ENCODE peak calls at places on chromosomes 12 and 14, in six cellular contexts. L is GM12865; A is nephron progenitor cell; C is heart right ventricle; P is fibroblast of pulmonary artery; E is activated CD8-positive, alpha-beta T cell treated with anti-CD3 and anti-CD28 coated beads for 36 hours. Z is an unnamed sample.

GRCh38 chr14:74712499-74713394 is at the start of the genes AREL1 and FCF1:
- DNase-seq in L (peak), A (peak), C (peak), P (peak), E (peak), Z (peak)

GRCh38 chr12:108257004-108257403 is 82.1 kb downstream of the CMKLR1 start:
- DNase-seq in L (no peak), A (no peak), C (no peak), P (no peak), E (no peak), Z (no peak)

GRCh38 chr14:61611880-61612630 is 83.3 kb upstream of the HIF1A start:
- DNase-seq in L (no peak), A (no peak), C (no peak), P (peak), E (no peak), Z (no peak)

GRCh38 chr14:91511014-91511466 is 930 bp upstream of the PPP4R3A start:
- DNase-seq in L (no peak), A (no peak), C (no peak), P (no peak), E (no peak), Z (no peak)

GRCh38 chr12:104485651-104486341 is 29.0 kb downstream of the CHST11 start:
- DNase-seq in L (peak), A (no peak), C (no peak), P (no peak), E (peak), Z (no peak)

GRCh38 chr14:93949511-93950075 is 22.4 kb downstream of the FAM181A start:
- DNase-seq in L (no peak), A (no peak), C (no peak), P (no peak), E (no peak), Z (no peak)

GRCh38 chr14:45253754-45254300 is 825 bp upstream of the MIS18BP1 start:
- DNase-seq in L (peak), A (no peak), C (peak), P (peak), E (peak), Z (no peak)

GRCh38 chr14:89320381-89321000 is 96.5 kb downstream of the FOXN3 start:
- DNase-seq in L (no peak), A (no peak), C (no peak), P (no peak), E (no peak), Z (no peak)

GRCh38 chr12:27332407-27333310 is at the start of gene BMAL2:
- DNase-seq in L (peak), A (peak), C (peak), P (peak), E (peak), Z (peak)

GRCh38 chr14:99194736-99195135 is 77.3 kb downstream of the BCL11B start:
- DNase-seq in L (no peak), A (no peak), C (no peak), P (no peak), E (no peak), Z (no peak)

GRCh38 chr12:57765003-57765697 is 1.7 kb downstream of the CYP27B1 start:
- DNase-seq in L (peak), A (peak), C (peak), P (peak), E (peak), Z (no peak)

GRCh38 chr12:116919247-116919671 is 8.5 kb downstream of the FBXW8 start:
- DNase-seq in L (no peak), A (no peak), C (no peak), P (no peak), E (no peak), Z (no peak)

GRCh38 chr12:17358850-17359249 is 731.1 kb downstream of the RERGL start:
- DNase-seq in L (no peak), A (no peak), C (no peak), P (no peak), E (no peak), Z (no peak)

GRCh38 chr12:57456145-57456700 is 1.1 kb downstream of the INHBE start:
- DNase-seq in L (peak), A (peak), C (no peak), P (peak), E (peak), Z (peak)

GRCh38 chr14:68585690-68586089 is 207.2 kb downstream of the ZFP36L1 start:
- DNase-seq in L (no peak), A (no peak), C (no peak), P (peak), E (no peak), Z (no peak)

GRCh38 chr12:117068492-117068891 is 30.7 kb downstream of the TESC start:
- DNase-seq in L (no peak), A (no peak), C (no peak), P (no peak), E (no peak), Z (no peak)

GRCh38 chr12:124560519-124560918 is 6.9 kb downstream of the NCOR2 start:
- DNase-seq in L (no peak), A (no peak), C (no peak), P (no peak), E (no peak), Z (no peak)

GRCh38 chr14:80477388-80478160 is 266.3 kb upstream of the DIO2 start:
- DNase-seq in L (no peak), A (no peak), C (no peak), P (peak), E (no peak), Z (no peak)

GRCh38 chr12:110269622-110270124 is 11.4 kb upstream of the ATP2A2 start:
- DNase-seq in L (no peak), A (no peak), C (no peak), P (peak), E (no peak), Z (no peak)

GRCh38 chr14:55136241-55136640 is 7.2 kb downstream of the LGALS3 start:
- DNase-seq in L (no peak), A (no peak), C (no peak), P (peak), E (no peak), Z (no peak)

GRCh38 chr12:50232771-50233209 is 50.5 kb downstream of the LIMA1 start:
- DNase-seq in L (no peak), A (no peak), C (no peak), P (no peak), E (no peak), Z (no peak)

GRCh38 chr14:90611936-90612335 is 204.3 kb downstream of the TTC7B start:
- DNase-seq in L (no peak), A (no peak), C (no peak), P (peak), E (no peak), Z (no peak)

GRCh38 chr14:90656986-90657385 is 159.2 kb downstream of the TTC7B start:
- DNase-seq in L (no peak), A (no peak), C (no peak), P (no peak), E (no peak), Z (no peak)

GRCh38 chr14:21475767-21476525 is 813 bp downstream of the RAB2B start:
- DNase-seq in L (no peak), A (no peak), C (no peak), P (no peak), E (no peak), Z (no peak)

GRCh38 chr14:60090864-60091519 is 731 bp upstream of the PCNX4 start:
- DNase-seq in L (peak), A (peak), C (peak), P (peak), E (peak), Z (no peak)

GRCh38 chr14:61696753-61697318 is 1.5 kb downstream of the HIF1A start:
- DNase-seq in L (peak), A (no peak), C (no peak), P (peak), E (no peak), Z (no peak)

GRCh38 chr12:50055831-50056628 is 1.4 kb upstream of the ASIC1 start:
- DNase-seq in L (peak), A (peak), C (no peak), P (peak), E (peak), Z (no peak)

GRCh38 chr14:64563696-64564095 is 13.9 kb downstream of the PPP1R36 start:
- DNase-seq in L (no peak), A (no peak), C (no peak), P (no peak), E (no peak), Z (no peak)

GRCh38 chr12:116459921-116460666 is 99.1 kb upstream of the MAP1LC3B2 start:
- DNase-seq in L (no peak), A (no peak), C (no peak), P (no peak), E (no peak), Z (no peak)

GRCh38 chr12:91778091-91778819 is 367.4 kb downstream of the BTG1 start:
- DNase-seq in L (peak), A (no peak), C (no peak), P (peak), E (no peak), Z (no peak)

GRCh38 chr14:57182760-57183503 is 85.8 kb downstream of the EXOC5 start:
- DNase-seq in L (peak), A (peak), C (no peak), P (peak), E (no peak), Z (no peak)

GRCh38 chr14:53432378-53432802 is 279.3 kb upstream of the DDHD1 start:
- DNase-seq in L (peak), A (peak), C (no peak), P (peak), E (no peak), Z (no peak)
- TF ChIP-seq CTCF in L (peak), A (peak), C (peak), P (peak), E (peak), Z (peak)

GRCh38 chr12:64781374-64782029 is 22.3 kb upstream of the GNS start:
- DNase-seq in L (no peak), A (no peak), C (no peak), P (no peak), E (peak), Z (no peak)
- TF ChIP-seq CTCF in L (no peak), A (no peak), C (no peak), P (no peak), E (no peak), Z (no peak)

DNA sequence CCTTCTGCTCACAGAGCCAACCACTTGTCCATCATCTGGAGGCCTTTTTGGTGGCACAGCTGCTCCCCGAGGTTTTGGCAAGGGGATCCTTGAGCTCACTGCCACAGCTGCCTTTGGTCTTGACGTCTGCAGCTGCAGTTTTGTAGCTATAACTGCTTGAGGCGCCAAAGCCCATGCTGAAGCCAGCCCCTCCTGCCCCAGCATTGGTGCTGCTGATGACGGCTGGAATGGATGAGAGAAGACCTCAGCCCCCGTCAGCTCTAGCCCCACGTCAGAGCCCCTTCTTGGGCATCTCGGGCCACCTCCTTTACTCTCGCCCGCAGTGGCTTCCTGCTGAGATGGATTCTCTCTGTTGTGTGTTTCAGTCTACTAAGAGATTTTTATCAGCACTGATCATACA is 12.3 kb upstream of the KRT74 start:
- DNase-seq in L (no peak), A (no peak), C (no peak), P (no peak), E (peak), Z (no peak)
- TF ChIP-seq CTCF in L (no peak), A (no peak), C (no peak), P (no peak), E (no peak), Z (no peak)

DNA sequence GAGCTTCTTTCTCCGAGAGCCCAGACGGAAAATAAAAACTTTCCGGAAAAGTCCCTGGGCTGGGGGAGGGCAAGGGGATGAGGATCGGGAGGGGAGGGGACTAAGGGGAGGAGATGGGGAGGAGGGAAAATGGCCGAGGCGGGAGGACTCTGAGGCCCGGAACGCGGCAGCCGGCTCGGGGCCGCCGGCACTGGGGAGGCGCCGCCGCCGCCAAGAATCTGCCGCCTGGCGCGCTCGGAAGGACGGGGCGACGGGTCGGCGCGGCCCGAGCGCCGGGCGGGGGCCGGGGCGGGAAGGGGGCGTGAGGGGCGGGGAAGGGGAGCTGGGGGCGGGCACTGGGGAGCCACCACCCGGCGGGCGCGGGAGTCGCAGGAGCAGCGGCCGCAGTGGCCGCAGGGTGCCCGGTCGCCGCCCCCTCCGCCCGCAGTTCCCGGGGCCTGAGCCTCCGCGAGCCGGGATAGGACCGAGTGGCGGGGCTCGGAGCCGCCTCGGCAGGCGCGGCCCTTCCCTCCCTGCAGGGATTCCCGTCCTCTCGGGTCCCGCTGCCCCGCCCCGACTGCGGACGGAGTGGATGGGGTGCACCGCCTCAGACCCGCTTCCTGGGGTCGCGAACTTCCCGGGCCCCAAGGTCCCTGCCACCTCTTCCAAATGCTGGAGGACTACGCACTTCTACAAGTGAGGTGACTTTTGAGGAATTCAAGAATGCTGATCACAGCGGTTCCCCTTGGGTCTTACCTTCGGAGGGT is at the start of gene PRKD1:
- DNase-seq in L (no peak), A (peak), C (peak), P (peak), E (no peak), Z (peak)
- TF ChIP-seq CTCF in L (no peak), A (no peak), C (peak), P (no peak), E (no peak), Z (peak)

DNA sequence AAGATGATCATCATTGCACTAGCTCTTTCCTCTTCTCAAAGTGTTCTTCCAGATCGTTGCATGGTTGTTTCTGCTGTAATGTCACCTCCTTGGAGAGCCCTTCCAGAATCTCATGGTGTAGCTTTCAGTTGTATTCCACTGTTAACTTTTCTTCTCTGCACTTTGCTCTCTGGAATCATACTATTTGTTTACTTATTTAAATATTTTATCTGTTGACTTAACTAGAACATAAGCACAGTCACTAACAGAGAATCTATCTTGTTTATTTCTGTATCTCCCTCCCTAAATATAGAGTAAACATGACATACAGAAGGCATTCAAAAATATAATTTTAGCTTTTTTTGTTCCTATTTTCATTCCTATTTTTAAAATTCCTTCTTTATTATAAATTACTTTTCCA is 11.8 kb downstream of the LIN7A start:
- DNase-seq in L (no peak), A (no peak), C (no peak), P (no peak), E (no peak), Z (no peak)
- TF ChIP-seq CTCF in L (no peak), A (no peak), C (no peak), P (no peak), E (no peak), Z (no peak)

DNA sequence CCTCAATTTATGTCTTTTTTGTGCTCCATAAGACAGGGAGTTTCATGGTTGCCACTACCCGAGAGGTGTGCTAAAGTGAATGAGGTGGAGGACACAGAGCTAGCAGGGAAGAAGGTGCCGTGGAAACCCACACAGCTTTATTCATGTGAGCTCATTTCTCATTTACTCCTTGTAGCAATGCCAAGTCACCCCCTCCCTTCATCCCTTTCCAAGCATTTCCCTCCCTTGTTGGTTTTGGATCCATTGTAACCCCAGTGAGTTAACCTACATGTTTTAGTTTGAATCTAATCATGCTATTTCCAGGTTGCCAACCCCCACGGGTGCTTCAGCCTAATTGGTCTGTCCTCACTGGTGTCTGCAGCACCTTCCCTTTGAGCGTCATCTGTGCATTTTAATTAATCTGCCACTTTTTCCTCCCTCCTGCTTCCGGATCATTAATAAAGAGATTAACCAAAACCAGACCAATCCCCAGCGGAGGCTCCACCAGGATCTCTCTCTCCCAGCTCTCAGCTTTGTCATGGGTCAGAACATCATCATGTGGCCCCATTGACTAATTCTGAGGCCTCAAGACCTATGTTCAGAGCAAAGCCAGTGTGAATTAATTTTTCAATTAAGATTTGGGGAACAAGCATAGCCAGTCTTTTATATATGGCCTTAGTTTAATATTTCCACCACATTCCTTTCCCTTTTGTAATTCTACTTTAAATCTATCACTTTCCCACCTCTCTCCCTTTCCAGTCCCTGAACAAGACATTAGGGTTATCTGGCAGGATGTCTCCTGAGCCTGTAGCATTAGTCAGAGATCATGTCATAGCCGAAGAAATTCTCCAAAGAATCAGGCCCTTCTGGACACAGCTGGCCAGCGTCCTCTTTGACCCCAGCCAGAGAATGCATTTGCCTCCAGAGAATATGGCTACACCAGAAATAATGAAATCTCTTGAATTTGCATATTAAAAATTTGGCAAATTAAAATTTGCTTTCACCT is 56.4 kb downstream of the NTF3 start:
- DNase-seq in L (no peak), A (no peak), C (no peak), P (peak), E (no peak), Z (no peak)
- TF ChIP-seq CTCF in L (no peak), A (no peak), C (no peak), P (no peak), E (no peak), Z (no peak)